ENCODE peak calls at places on chromosomes 16 and 17, in four cellular contexts. M is transverse colon, L is right lobe of liver, Y is stomach. I is an unnamed sample.

GRCh38 chr17:19378416-19379293 is at the start of gene MAPK7:
- DNase-seq in M (peak; percentile 31), L (no peak), Y (no peak), I (no peak)

GRCh38 chr17:81338301-81339179 is 43.4 kb upstream of the SLC38A10 start:
- DNase-seq in M (peak; percentile 7), L (peak; percentile 29), Y (no peak), I (no peak)

GRCh38 chr16:2824626-2825025 is 5.5 kb upstream of the ZG16B start:
- DNase-seq in M (peak; percentile 2), L (no peak), Y (no peak), I (no peak)

GRCh38 chr16:84538441-84538840 is 34.0 kb upstream of the MEAK7 start:
- DNase-seq in M (no peak), L (no peak), Y (no peak), I (no peak)

GRCh38 chr17:19410875-19411291 is at the start of gene RNF112:
- DNase-seq in M (no peak), L (no peak), Y (no peak), I (no peak)

GRCh38 chr17:75096082-75096625 is 8.4 kb downstream of the SLC16A5 start:
- DNase-seq in M (peak; percentile 88), L (peak; percentile 82), Y (peak; percentile 92), I (no peak)

GRCh38 chr16:21097151-21097550 is 53.5 kb downstream of the DNAH3 start:
- DNase-seq in M (no peak), L (no peak), Y (no peak), I (no peak)

GRCh38 chr17:16482253-16482652 is 9.7 kb downstream of the LRRC75A start:
- DNase-seq in M (no peak), L (no peak), Y (no peak), I (no peak)

GRCh38 chr16:58098207-58099096 is 30.7 kb downstream of the CFAP20 start:
- DNase-seq in M (no peak), L (no peak), Y (no peak), I (no peak)

GRCh38 chr17:60744355-60744958 is 66.8 kb downstream of the BCAS3 start:
- DNase-seq in M (no peak), L (no peak), Y (no peak), I (no peak)

GRCh38 chr16:86252596-86252995 is 257.7 kb upstream of the FOXF1 start:
- DNase-seq in M (peak; percentile 24), L (no peak), Y (no peak), I (no peak)

GRCh38 chr16:12398029-12398735 is 405.5 kb downstream of the CPPED1 start:
- DNase-seq in M (no peak), L (no peak), Y (no peak), I (no peak)

GRCh38 chr17:59830007-59830630 is 62.6 kb downstream of the TUBD1 start:
- DNase-seq in M (no peak), L (peak; percentile 58), Y (no peak), I (no peak)

GRCh38 chr17:80605326-80606066 is 60.9 kb downstream of the RPTOR start:
- DNase-seq in M (no peak), L (no peak), Y (no peak), I (peak; percentile 70)

GRCh38 chr17:65703891-65704290 is 142.4 kb upstream of the AXIN2 start:
- DNase-seq in M (no peak), L (no peak), Y (no peak), I (no peak)

GRCh38 chr16:70561623-70562022 is 38.0 kb downstream of the SF3B3 start:
- DNase-seq in M (no peak), L (peak; percentile 51), Y (no peak), I (no peak)

GRCh38 chr17:56317351-56318208 is 164.3 kb downstream of the ANKFN1 start:
- DNase-seq in M (no peak), L (no peak), Y (no peak), I (no peak)

GRCh38 chr16:83797013-83797412 is 10.8 kb upstream of the HSBP1 start:
- DNase-seq in M (no peak), L (no peak), Y (no peak), I (no peak)

GRCh38 chr17:72030067-72030899 is 90.5 kb upstream of the SOX9 start:
- DNase-seq in M (peak; percentile 28), L (no peak), Y (peak; percentile 26), I (no peak)

GRCh38 chr17:21044971-21045370 is 2.2 kb upstream of the USP22 start:
- DNase-seq in M (no peak), L (no peak), Y (no peak), I (no peak)

GRCh38 chr17:21042434-21043295 is at the start of gene USP22:
- DNase-seq in M (no peak), L (no peak), Y (peak; percentile 31), I (peak; percentile 79)

GRCh38 chr17:21046215-21046614 is 3.4 kb upstream of the USP22 start:
- DNase-seq in M (no peak), L (no peak), Y (no peak), I (no peak)

GRCh38 chr17:21041753-21042433 is 918 bp downstream of the USP22 start:
- DNase-seq in M (peak; percentile 87), L (peak; percentile 90), Y (peak; percentile 80), I (peak; percentile 56)

GRCh38 chr17:21043296-21044232 is 753 bp upstream of the USP22 start:
- DNase-seq in M (peak; percentile 98), L (peak; percentile 99), Y (peak; percentile 98), I (no peak)
- TF ChIP-seq POLR2A in M (peak; percentile 48), L (peak; percentile 77), Y (no peak), I (peak; percentile 66)

DNA sequence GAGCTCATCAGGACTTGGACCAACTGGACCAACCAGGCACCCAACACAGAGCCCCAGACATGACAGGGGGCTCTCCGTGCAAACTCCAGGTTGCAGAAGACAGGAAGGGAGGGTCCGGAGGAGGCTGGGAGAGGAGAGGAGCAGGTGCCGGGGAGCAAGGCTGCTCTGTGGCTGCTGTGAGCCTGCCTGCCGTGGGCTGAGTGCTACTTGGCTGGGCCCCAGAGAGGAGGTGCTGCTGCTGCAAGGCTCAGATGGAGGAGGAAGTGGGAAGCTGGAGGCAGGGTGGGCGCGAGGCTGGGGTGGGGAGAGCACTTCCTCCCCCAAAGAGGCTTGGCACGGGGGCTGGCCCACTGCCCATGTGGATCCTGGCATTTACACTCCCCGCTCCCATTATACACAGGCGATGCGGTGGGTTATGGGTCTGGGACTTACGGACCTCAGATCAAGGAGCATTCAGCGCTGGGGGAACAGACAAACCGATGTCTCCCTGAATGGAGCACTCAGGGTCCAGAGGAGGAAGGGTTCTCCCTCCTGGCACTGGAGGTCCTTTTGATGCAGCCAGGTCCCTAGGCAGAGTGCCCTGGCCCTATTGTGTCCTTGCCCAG is 15.9 kb downstream of the EPOP start:
- DNase-seq in M (no peak), L (no peak), Y (no peak), I (no peak)
- TF ChIP-seq POLR2A in M (no peak), L (no peak), Y (no peak), I (no peak)

DNA sequence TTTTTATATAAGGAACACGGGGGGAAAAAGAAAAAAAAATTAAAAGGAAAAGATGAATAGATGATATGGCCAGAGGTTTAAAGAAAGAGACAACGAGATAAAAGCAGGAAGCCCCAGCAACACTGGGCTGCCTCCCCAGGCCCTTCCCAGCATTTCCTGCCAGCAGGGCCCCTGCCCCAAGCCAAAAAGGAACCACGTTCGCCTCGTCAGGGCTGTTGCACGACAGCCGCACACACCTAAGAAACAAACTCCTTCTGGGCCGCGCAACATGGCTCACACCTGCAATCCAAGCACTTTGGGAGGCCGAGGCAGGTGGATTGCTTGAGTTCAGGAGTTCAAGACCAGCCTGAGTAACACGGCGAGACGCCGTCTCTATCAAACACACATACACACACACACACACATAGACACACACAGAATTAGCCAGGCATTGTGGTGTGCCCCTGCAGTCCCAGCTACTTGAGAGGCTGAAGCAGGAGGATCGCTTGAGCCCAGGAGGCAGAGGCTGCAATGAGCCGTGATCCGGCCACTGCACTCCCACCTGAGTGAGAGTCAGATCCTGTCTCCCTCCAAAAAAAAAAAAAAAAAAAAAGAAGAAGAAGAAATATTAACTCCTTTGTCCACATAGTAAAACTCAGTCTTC is 83.0 kb downstream of the ANKRD11 start:
- DNase-seq in M (no peak), L (no peak), Y (no peak), I (no peak)
- TF ChIP-seq POLR2A in M (no peak), L (no peak), Y (no peak), I (no peak)

GRCh38 chr17:44363613-44364159 is at the start of gene FAM171A2:
- DNase-seq in M (peak; percentile 53), L (peak; percentile 72), Y (peak; percentile 62), I (peak; percentile 88)
- TF ChIP-seq POLR2A in M (no peak), L (no peak), Y (no peak), I (peak; percentile 17)